ENCODE peak calls at places on chromosome 21, in four cellular contexts. B, F, H and N are unnamed samples.
A peak's percentile ranks its signal among the peaks of the same experiment; 100 is the strongest.

GRCh38 chr21:36716836-36717235 is 17.9 kb downstream of the SIM2 start:
- DNase-seq in B (no peak), F (no peak), H (no peak), N (no peak)

GRCh38 chr21:34795152-34796141 is 126.7 kb downstream of the CLIC6 start:
- DNase-seq in B (no peak), F (peak; percentile 67), H (peak; percentile 76), N (peak; percentile 83)

GRCh38 chr21:45464309-45464708 is 59.3 kb downstream of the COL18A1 start:
- DNase-seq in B (no peak), F (no peak), H (no peak), N (no peak)

GRCh38 chr21:43318841-43319781 is 107.8 kb downstream of the SIK1 start:
- DNase-seq in B (no peak), F (peak; percentile 85), H (peak; percentile 47), N (no peak)

GRCh38 chr21:40699366-40699765 is 147.6 kb downstream of the DSCAM start:
- DNase-seq in B (no peak), F (no peak), H (no peak), N (no peak)

GRCh38 chr21:26072891-26073615 is 97.5 kb downstream of the APP start:
- DNase-seq in B (no peak), F (peak; percentile 61), H (no peak), N (peak; percentile 90)

GRCh38 chr21:31218830-31219608 is 125.0 kb downstream of the TIAM1 start:
- DNase-seq in B (no peak), F (peak; percentile 37), H (no peak), N (no peak)

GRCh38 chr21:40315647-40316046 is 448.4 kb downstream of the PCP4 start:
- DNase-seq in B (no peak), F (no peak), H (no peak), N (no peak)

GRCh38 chr21:31497939-31498338 is 153.9 kb upstream of the TIAM1 start:
- DNase-seq in B (no peak), F (no peak), H (no peak), N (no peak)

GRCh38 chr21:44006017-44006624 is 6.0 kb upstream of the TRAPPC10 start:
- DNase-seq in B (no peak), F (peak; percentile 95), H (no peak), N (peak; percentile 97)

GRCh38 chr21:45602106-45602505 is 41.4 kb upstream of the PCBP3 start:
- DNase-seq in B (no peak), F (no peak), H (no peak), N (no peak)

GRCh38 chr21:29499734-29500343 is 201.1 kb downstream of the BACH1 start:
- DNase-seq in B (no peak), F (peak; percentile 21), H (no peak), N (peak; percentile 37)

GRCh38 chr21:31145271-31145801 is 107.1 kb upstream of the KRTAP19-8 start:
- DNase-seq in B (no peak), F (no peak), H (no peak), N (no peak)

GRCh38 chr21:18349468-18349867 is 54.1 kb downstream of the TMPRSS15 start:
- DNase-seq in B (no peak), F (no peak), H (no peak), N (no peak)

GRCh38 chr21:44325386-44326271 is 13.6 kb downstream of the CFAP410 start:
- DNase-seq in B (no peak), F (no peak), H (no peak), N (no peak)

GRCh38 chr21:44758141-44758561 is 43.5 kb downstream of the UBE2G2 start:
- DNase-seq in B (no peak), F (no peak), H (no peak), N (no peak)

GRCh38 chr21:42317341-42317741 is 2.1 kb upstream of the TFF3 start:
- DNase-seq in B (no peak), F (no peak), H (peak; percentile 70), N (no peak)

GRCh38 chr21:34298797-34299539 is 64.8 kb upstream of the KCNE2 start:
- DNase-seq in B (no peak), F (no peak), H (no peak), N (no peak)

GRCh38 chr21:27776925-27777553 is 810.2 kb upstream of the ADAMTS5 start:
- DNase-seq in B (no peak), F (no peak), H (no peak), N (no peak)

GRCh38 chr21:37580690-37581089 is 214.1 kb downstream of the DYRK1A start:
- DNase-seq in B (no peak), F (no peak), H (no peak), N (peak; percentile 19)

GRCh38 chr21:39633770-39634181 is 21.0 kb downstream of the B3GALT5 start:
- DNase-seq in B (no peak), F (peak; percentile 94), H (no peak), N (peak; percentile 99)

GRCh38 chr21:41612674-41613250 is 104.8 kb upstream of the TMPRSS2 start:
- DNase-seq in B (no peak), F (peak; percentile 94), H (no peak), N (peak; percentile 80)

GRCh38 chr21:32499249-32500055 is 85.9 kb downstream of the TCP10L start:
- DNase-seq in B (no peak), F (peak; percentile 56), H (no peak), N (peak; percentile 62)

GRCh38 chr21:32888971-32889370 is 117.4 kb upstream of the PAXBP1 start:
- DNase-seq in B (no peak), F (peak; percentile 65), H (no peak), N (no peak)

GRCh38 chr21:32087452-32087851 is 191.4 kb downstream of the MIS18A start:
- DNase-seq in B (no peak), F (no peak), H (no peak), N (no peak)